ENCODE peak calls at places on chromosomes 6 and 20, in six cellular contexts. B, P, J, S, N and Y are unnamed samples.

GRCh38 chr6:50608421-50608820 is 104.9 kb upstream of the TFAP2D start:
- DNase-seq in B (no peak), P (no peak), N (no peak), J (no peak), S (no peak), Y (no peak)

GRCh38 chr6:154538664-154539235 is 28.3 kb upstream of the CNKSR3 start:
- DNase-seq in P (no peak), J (no peak), N (no peak), S (no peak), B (no peak), Y (no peak)

GRCh38 chr6:33343953-33344611 is 26.5 kb upstream of the ZBTB22 start:
- DNase-seq in B (no peak), P (no peak), N (no peak), J (no peak), S (peak; percentile 36), Y (no peak)

GRCh38 chr20:44496976-44497375 is 21.3 kb downstream of the TTPAL start:
- DNase-seq in S (no peak), N (peak; percentile 92), J (peak; percentile 94), P (peak; percentile 23), B (peak; percentile 60), Y (no peak)

GRCh38 chr6:136149311-136149710 is 100.8 kb downstream of the MTFR2 start:
- DNase-seq in J (peak; percentile 3), B (peak; percentile 23), P (no peak), N (no peak), S (no peak), Y (no peak)

GRCh38 chr20:24795444-24795843 is 153.6 kb upstream of the CST7 start:
- DNase-seq in S (no peak), J (peak; percentile 30), B (no peak), P (no peak), N (peak; percentile 46), Y (no peak)

GRCh38 chr6:142893088-142893487 is 51.9 kb downstream of the HIVEP2 start:
- DNase-seq in S (no peak), J (peak; percentile 68), P (no peak), B (no peak), N (peak; percentile 59), Y (no peak)

GRCh38 chr20:31706607-31707257 is 15.9 kb downstream of the BCL2L1 start:
- DNase-seq in N (no peak), B (no peak), P (no peak), J (no peak), S (no peak), Y (no peak)

GRCh38 chr6:153312633-153313032 is 181.6 kb upstream of the RGS17 start:
- DNase-seq in B (no peak), J (peak; percentile 25), P (peak; percentile 20), S (no peak), N (peak; percentile 18), Y (peak; percentile 1)

GRCh38 chr6:77173472-77174074 is 289.7 kb downstream of the HTR1B start:
- DNase-seq in B (no peak), J (peak; percentile 20), P (no peak), S (no peak), N (no peak), Y (no peak)

GRCh38 chr6:166313255-166314070 is 5.3 kb upstream of the PRR18 start:
- DNase-seq in J (peak; percentile 50), N (peak; percentile 11), P (peak; percentile 83), B (no peak), S (peak; percentile 67), Y (peak; percentile 57)

GRCh38 chr6:15264902-15265761 is 19.3 kb downstream of the JARID2 start:
- DNase-seq in P (no peak), S (no peak), B (no peak), J (peak; percentile 30), N (peak; percentile 66), Y (peak; percentile 77)

GRCh38 chr6:125439512-125439911 is 137.7 kb upstream of the HDDC2 start:
- DNase-seq in P (no peak), S (no peak), J (no peak), N (no peak), B (no peak), Y (no peak)

GRCh38 chr6:89351632-89352328 is 742 bp downstream of the UBE2J1 start:
- DNase-seq in B (no peak), P (no peak), N (no peak), S (no peak), J (no peak), Y (peak; percentile 28)

GRCh38 chr6:149450679-149451360 is 34.0 kb downstream of the ZC3H12D start:
- DNase-seq in N (no peak), S (peak; percentile 21), P (no peak), B (no peak), J (peak; percentile 22), Y (peak; percentile 15)

GRCh38 chr6:89679215-89680120 is 40.9 kb upstream of the LYRM2 start:
- DNase-seq in J (no peak), S (no peak), P (no peak), B (no peak), N (no peak), Y (no peak)

GRCh38 chr6:149198265-149198664 is 119.2 kb upstream of the TAB2 start:
- DNase-seq in B (no peak), J (no peak), P (no peak), N (no peak), S (no peak), Y (no peak)

GRCh38 chr6:134822920-134823430 is 126.9 kb downstream of the ALDH8A1 start:
- DNase-seq in J (peak; percentile 89), B (no peak), S (no peak), P (peak; percentile 63), N (peak; percentile 66), Y (peak; percentile 92)

GRCh38 chr6:169263836-169264608 is 10.4 kb upstream of the THBS2 start:
- DNase-seq in P (no peak), B (no peak), J (peak; percentile 73), S (no peak), N (peak; percentile 56), Y (peak; percentile 19)

GRCh38 chr20:46694484-46694883 is 5.2 kb upstream of the TP53RK start:
- DNase-seq in P (no peak), S (no peak), J (peak; percentile 26), N (no peak), B (no peak), Y (peak; percentile 26)

GRCh38 chr6:122678841-122679240 is 68.6 kb downstream of the PKIB start:
- DNase-seq in P (no peak), B (no peak), S (no peak), N (peak; percentile 32), J (peak; percentile 4), Y (no peak)

GRCh38 chr6:72857791-72858190 is 235.9 kb downstream of the KCNQ5 start:
- DNase-seq in N (peak; percentile 45), J (peak; percentile 53), S (no peak), P (no peak), B (no peak), Y (no peak)

GRCh38 chr20:62405981-62406513 is 1.0 kb downstream of the CABLES2 start:
- DNase-seq in B (no peak), S (no peak), N (no peak), J (no peak), P (no peak), Y (no peak)

GRCh38 chr20:45341939-45342862 is 6.0 kb downstream of the SDC4 start:
- DNase-seq in J (peak; percentile 62), B (no peak), N (peak; percentile 71), S (no peak), P (no peak), Y (peak; percentile 68)

GRCh38 chr20:47274449-47275108 is 81.9 kb downstream of the ZMYND8 start:
- DNase-seq in S (no peak), N (peak; percentile 97), B (peak; percentile 87), J (peak; percentile 92), P (peak; percentile 87), Y (no peak)

GRCh38 chr6:111589366-111589765 is 16.3 kb downstream of the TRAF3IP2 start:
- DNase-seq in N (peak; percentile 94), P (no peak), B (peak; percentile 76), J (peak; percentile 95), S (no peak), Y (no peak)

GRCh38 chr6:53235508-53235907 is 86.9 kb upstream of the GCM1 start:
- DNase-seq in N (no peak), S (no peak), J (no peak), B (no peak), P (no peak), Y (no peak)

GRCh38 chr20:59153355-59153681 is 10.3 kb upstream of the ZNF831 start:
- DNase-seq in P (no peak), J (no peak), B (no peak), N (no peak), S (no peak), Y (peak; percentile 88)

GRCh38 chr20:11894072-11894471 is 23.6 kb upstream of the BTBD3 start:
- DNase-seq in B (no peak), P (no peak), J (no peak), N (no peak), S (no peak), Y (no peak)

GRCh38 chr6:108452725-108453195 is 108.0 kb upstream of the FOXO3 start:
- DNase-seq in N (peak; percentile 76), J (no peak), P (no peak), S (no peak), B (no peak), Y (no peak)

GRCh38 chr6:15824851-15825250 is 162.0 kb upstream of the DTNBP1 start:
- DNase-seq in J (no peak), N (no peak), B (no peak), S (no peak), P (no peak), Y (no peak)

GRCh38 chr6:161242779-161243693 is 30.8 kb downstream of the AGPAT4 start:
- DNase-seq in J (no peak), B (no peak), S (peak; percentile 53), P (no peak), N (peak; percentile 87), Y (peak; percentile 29)

GRCh38 chr6:97653076-97653475 is 370.1 kb upstream of the MMS22L start:
- DNase-seq in N (no peak), J (no peak), S (no peak), P (no peak), B (no peak), Y (no peak)

GRCh38 chr20:38147166-38147565 is 17.9 kb downstream of the TGM2 start:
- DNase-seq in J (no peak), B (no peak), N (no peak), P (no peak), S (no peak), Y (no peak)

GRCh38 chr6:157169186-157169585 is 154.1 kb downstream of the TMEM242 start:
- DNase-seq in B (no peak), P (no peak), S (no peak), N (peak; percentile 47), J (no peak), Y (no peak)

GRCh38 chr6:21666200-21666671 is 72.7 kb downstream of the SOX4 start:
- DNase-seq in N (no peak), J (no peak), S (no peak), P (no peak), B (no peak), Y (no peak)

GRCh38 chr6:158064725-158065251 is 83.1 kb downstream of the SYNJ2 start:
- DNase-seq in N (no peak), B (no peak), P (no peak), S (no peak), J (no peak), Y (no peak)

GRCh38 chr6:25874822-25875562 is 949 bp upstream of the SLC17A3 start:
- DNase-seq in S (no peak), P (no peak), J (no peak), N (no peak), B (no peak), Y (no peak)

GRCh38 chr6:150492507-150492906 is 107.2 kb upstream of the PLEKHG1 start:
- DNase-seq in S (no peak), P (no peak), N (no peak), B (no peak), J (no peak), Y (no peak)